ENCODE peak calls at places on chromosomes 4 and X, in five cellular contexts. S is AG10803, B is dorsolateral prefrontal cortex, N is psoas muscle, D is NB4. Q is an unnamed sample.

GRCh38 chrX:133475521-133475920 is 60.2 kb upstream of the GPC4 start:
- DNase-seq in S (no peak), B (no peak), N (no peak), D (no peak), Q (no peak)

GRCh38 chr4:154618708-154619315 is 6.4 kb upstream of the FGG start:
- DNase-seq in S (peak; percentile 22), B (peak; percentile 57), N (no peak), D (peak; percentile 52), Q (peak; percentile 45)

GRCh38 chr4:113905301-113905700 is 74.1 kb downstream of the ARSJ start:
- DNase-seq in S (peak; percentile 61), B (no peak), N (no peak), D (no peak), Q (no peak)

GRCh38 chr4:84258905-84259830 is 239.9 kb downstream of the NKX6-1 start:
- DNase-seq in S (peak; percentile 35), B (no peak), N (peak; percentile 30), D (peak; percentile 40), Q (no peak)

GRCh38 chrX:41922694-41923171 is 621 bp downstream of the CASK start:
- DNase-seq in S (peak; percentile 5), B (peak; percentile 48), N (peak; percentile 58), D (peak; percentile 1), Q (peak; percentile 15)

GRCh38 chr4:5524900-5525299 is 183.5 kb downstream of the EVC2 start:
- DNase-seq in S (peak; percentile 64), B (no peak), N (no peak), D (no peak), Q (no peak)

GRCh38 chr4:158870282-158871049 is 101.6 kb downstream of the FNIP2 start:
- DNase-seq in S (no peak), B (no peak), N (no peak), D (no peak), Q (no peak)

GRCh38 chr4:118206627-118207026 is 146.2 kb downstream of the PRSS12 start:
- DNase-seq in S (peak; percentile 20), B (no peak), N (no peak), D (no peak), Q (no peak)

GRCh38 chr4:172202480-172203076 is 389.4 kb downstream of the GALNTL6 start:
- DNase-seq in S (peak; percentile 50), B (no peak), N (no peak), D (peak; percentile 46), Q (no peak)

GRCh38 chr4:177287298-177287697 is 22.4 kb upstream of the NEIL3 start:
- DNase-seq in S (no peak), B (no peak), N (no peak), D (peak; percentile 57), Q (no peak)

GRCh38 chr4:184988611-184989010 is 29.7 kb upstream of the HELT start:
- DNase-seq in S (no peak), B (no peak), N (no peak), D (no peak), Q (no peak)

GRCh38 chrX:18582910-18583493 is 88.9 kb downstream of the RS1 start:
- DNase-seq in S (peak; percentile 17), B (no peak), N (no peak), D (no peak), Q (no peak)

GRCh38 chrX:13898084-13898483 is 81.2 kb upstream of the GPM6B start:
- DNase-seq in S (peak; percentile 48), B (no peak), N (no peak), D (peak; percentile 44), Q (no peak)

GRCh38 chr4:98283219-98284199 is 22.3 kb downstream of the RAP1GDS1 start:
- DNase-seq in S (peak; percentile 44), B (no peak), N (no peak), D (no peak), Q (no peak)

GRCh38 chrX:133414399-133415275 is 652 bp downstream of the GPC4 start:
- DNase-seq in S (peak; percentile 4), B (no peak), N (no peak), D (no peak), Q (peak; percentile 31)

GRCh38 chr4:24734511-24734910 is 60.9 kb upstream of the SOD3 start:
- DNase-seq in S (peak; percentile 77), B (no peak), N (no peak), D (no peak), Q (no peak)

DNA sequence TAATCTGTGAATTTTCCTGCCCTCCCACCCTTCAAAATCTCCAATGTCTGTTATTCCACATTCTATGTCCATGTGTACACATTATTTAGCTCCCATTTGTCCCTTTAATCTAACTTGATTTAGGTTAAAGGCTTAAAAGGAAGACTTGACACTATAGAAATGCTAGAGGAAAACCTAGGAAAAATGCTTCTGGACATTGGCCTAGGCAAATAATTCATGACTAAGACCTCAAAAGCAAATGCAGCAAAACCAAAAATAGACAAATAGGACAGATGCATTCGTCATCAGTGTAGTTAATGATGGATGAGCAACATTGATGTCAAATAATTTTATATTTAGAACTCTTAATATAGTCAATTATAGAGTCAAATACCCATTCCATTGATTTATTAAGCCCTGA is 36.9 kb downstream of the INTU start:
- DNase-seq in S (no peak), B (no peak), N (no peak), D (no peak), Q (no peak)
- TF ChIP-seq CTCF in S (no peak), B (no peak), N (no peak), D (no peak), Q (no peak)

GRCh38 chr4:44727471-44727870 is 1.1 kb upstream of the GNPDA2 start:
- DNase-seq in S (no peak), B (no peak), N (no peak), D (no peak), Q (no peak)

GRCh38 chr4:44725166-44725565 is 1.2 kb downstream of the GNPDA2 start:
- DNase-seq in S (peak; percentile 15), B (no peak), N (no peak), D (no peak), Q (no peak)

GRCh38 chr4:44722001-44722400 is 4.4 kb downstream of the GNPDA2 start:
- DNase-seq in S (no peak), B (no peak), N (no peak), D (no peak), Q (no peak)

GRCh38 chr4:44725861-44726820 is at the start of gene GNPDA2:
- DNase-seq in S (peak; percentile 85), B (peak; percentile 91), N (peak; percentile 95), D (peak; percentile 87), Q (peak; percentile 78)
- TF ChIP-seq CTCF in S (peak; percentile 39), B (peak; percentile 35), N (no peak), D (no peak), Q (peak; percentile 27)

GRCh38 chrX:11533211-11533651 is 132.5 kb downstream of the ARHGAP6 start:
- DNase-seq in S (peak; percentile 78), B (no peak), N (no peak), D (peak; percentile 73), Q (no peak)
- TF ChIP-seq CTCF in S (peak; percentile 70), B (peak; percentile 90), N (peak; percentile 91), D (peak; percentile 14), Q (peak; percentile 85)

GRCh38 chr4:89298788-89299152 is 8.8 kb downstream of the GPRIN3 start:
- DNase-seq in S (peak; percentile 26), B (no peak), N (no peak), D (peak; percentile 43), Q (no peak)
- TF ChIP-seq CTCF in S (peak; percentile 16), B (no peak), N (no peak), D (no peak), Q (no peak)

DNA sequence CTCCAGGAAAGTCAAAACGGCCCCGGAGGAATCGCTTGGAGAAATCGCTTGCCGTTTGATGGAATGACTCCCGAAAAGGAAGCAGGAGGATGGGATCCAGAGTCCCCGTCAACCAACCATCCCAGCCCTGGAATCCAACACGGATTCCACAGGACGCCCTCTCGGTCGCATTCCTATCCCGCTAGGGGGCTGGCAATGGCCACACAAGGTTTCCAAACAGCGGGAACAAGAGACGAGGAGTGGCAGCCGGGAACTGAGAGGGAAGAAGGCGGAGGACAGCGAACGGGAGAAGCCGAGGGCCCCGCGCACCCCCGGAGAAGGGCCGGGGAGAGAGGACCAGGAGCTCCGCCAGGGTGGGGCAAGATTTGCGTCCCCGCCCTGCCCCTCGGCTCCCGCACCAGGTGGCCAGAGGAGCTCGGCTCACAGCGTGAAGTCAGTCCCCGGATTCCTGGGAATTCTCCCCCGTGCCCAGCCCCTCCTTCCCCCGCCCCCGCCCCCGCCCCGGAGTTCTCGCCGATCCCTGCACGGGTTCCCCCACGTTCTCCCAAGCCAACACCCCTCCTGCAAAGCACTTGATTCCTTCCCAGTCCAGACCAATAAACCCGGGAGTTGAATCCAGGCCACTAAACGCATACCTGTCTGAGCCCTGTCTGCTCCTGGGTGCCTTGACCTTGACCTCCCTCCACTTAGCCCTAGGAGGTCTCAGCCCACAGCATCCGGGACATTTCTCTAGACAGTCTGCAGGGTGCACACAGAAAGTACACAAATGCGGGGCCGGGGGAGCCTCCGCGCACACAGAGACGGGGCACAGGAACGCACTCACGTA is 1.4 kb downstream of the PDZD4 start:
- DNase-seq in S (peak; percentile 1), B (no peak), N (no peak), D (no peak), Q (no peak)
- TF ChIP-seq CTCF in S (no peak), B (no peak), N (no peak), D (no peak), Q (no peak)

GRCh38 chrX:107450823-107451509 is 1.5 kb downstream of the FRMPD3 start:
- DNase-seq in S (no peak), B (peak; percentile 49), N (no peak), D (peak; percentile 9), Q (no peak)
- TF ChIP-seq CTCF in S (no peak), B (no peak), N (no peak), D (peak; percentile 17), Q (peak; percentile 47)

GRCh38 chr4:138555584-138555983 is 313.4 kb upstream of the SLC7A11 start:
- DNase-seq in S (no peak), B (no peak), N (no peak), D (peak; percentile 72), Q (no peak)
- TF ChIP-seq CTCF in S (peak; percentile 27), B (no peak), N (no peak), D (peak; percentile 62), Q (peak; percentile 41)

GRCh38 chrX:8721536-8721935 is 10.4 kb downstream of the ANOS1 start:
- DNase-seq in S (no peak), B (no peak), N (no peak), D (no peak), Q (no peak)

GRCh38 chrX:8726031-8726652 is 5.8 kb downstream of the ANOS1 start:
- DNase-seq in S (no peak), B (no peak), N (no peak), D (no peak), Q (no peak)

GRCh38 chrX:8728932-8729331 is 3.0 kb downstream of the ANOS1 start:
- DNase-seq in S (no peak), B (no peak), N (no peak), D (no peak), Q (no peak)

GRCh38 chrX:8724176-8724757 is 7.7 kb downstream of the ANOS1 start:
- DNase-seq in S (no peak), B (no peak), N (no peak), D (no peak), Q (no peak)
- TF ChIP-seq CTCF in S (no peak), B (no peak), N (no peak), D (no peak), Q (peak; percentile 42)

GRCh38 chr4:59369228-59369627 is 1830.9 kb upstream of the ADGRL3 start:
- DNase-seq in S (no peak), B (no peak), N (no peak), D (no peak), Q (no peak)

GRCh38 chr4:59374416-59374815 is 1825.7 kb upstream of the ADGRL3 start:
- DNase-seq in S (no peak), B (no peak), N (no peak), D (no peak), Q (no peak)
- TF ChIP-seq CTCF in S (no peak), B (no peak), N (no peak), D (peak; percentile 23), Q (peak; percentile 19)

Q was measured in progenitor cell of endocrine pancreas.